ENCODE peak calls at places on chromosomes 5 and 9, in seven cellular contexts. B, S, Y, E, T, D and A are unnamed samples.

GRCh38 chr9:37302277-37302676 is 120.2 kb upstream of the GRHPR start:
- DNase-seq in B (no peak), S (no peak), Y (no peak), E (no peak), T (no peak), D (no peak), A (no peak)

GRCh38 chr9:76989501-76989900 is 30.0 kb upstream of the FOXB2 start:
- DNase-seq in B (no peak), S (no peak), Y (no peak), E (no peak), T (no peak), D (no peak), A (no peak)

GRCh38 chr5:159657298-159657697 is 259.0 kb upstream of the ADRA1B start:
- DNase-seq in B (no peak), S (no peak), Y (no peak), E (no peak), T (no peak), D (no peak), A (no peak)

GRCh38 chr5:53262348-53262970 is 152.9 kb upstream of the MOCS2 start:
- DNase-seq in B (no peak), S (peak), Y (no peak), E (peak), T (no peak), D (peak), A (peak)

GRCh38 chr9:86667307-86667706 is 280.0 kb downstream of the GAS1 start:
- DNase-seq in B (no peak), S (no peak), Y (no peak), E (peak), T (no peak), D (no peak), A (no peak)

GRCh38 chr5:169097897-169098296 is 203.0 kb downstream of the SLIT3 start:
- DNase-seq in B (no peak), S (no peak), Y (no peak), E (no peak), T (no peak), D (no peak), A (no peak)

GRCh38 chr5:61299254-61299653 is 32.8 kb upstream of the ZSWIM6 start:
- DNase-seq in B (no peak), S (no peak), Y (no peak), E (no peak), T (no peak), D (no peak), A (no peak)

GRCh38 chr9:113808391-113809191 is 67.5 kb upstream of the ZNF618 start:
- DNase-seq in B (no peak), S (peak), Y (no peak), E (peak), T (peak), D (peak), A (peak)

GRCh38 chr9:69322256-69322655 is 2.8 kb upstream of the ENTREP1 start:
- DNase-seq in B (no peak), S (no peak), Y (no peak), E (no peak), T (no peak), D (no peak), A (no peak)

GRCh38 chr5:179274321-179275315 is 70.6 kb downstream of the ADAMTS2 start:
- DNase-seq in B (no peak), S (no peak), Y (no peak), E (no peak), T (no peak), D (no peak), A (no peak)

GRCh38 chr5:152514827-152515397 is 109.8 kb upstream of the NMUR2 start:
- DNase-seq in B (no peak), S (peak), Y (no peak), E (peak), T (no peak), D (peak), A (peak)

GRCh38 chr5:30401479-30402058 is 791.9 kb upstream of the CDH6 start:
- DNase-seq in B (peak), S (peak), Y (peak), E (peak), T (peak), D (peak), A (peak)

GRCh38 chr5:136113606-136114005 is 19.0 kb upstream of the SMAD5 start:
- DNase-seq in B (no peak), S (no peak), Y (no peak), E (no peak), T (no peak), D (no peak), A (no peak)

GRCh38 chr5:143316337-143316736 is 87.1 kb downstream of the NR3C1 start:
- DNase-seq in B (no peak), S (no peak), Y (no peak), E (no peak), T (no peak), D (peak), A (no peak)

GRCh38 chr5:10856646-10857332 is 95.8 kb upstream of the DAP start:
- DNase-seq in B (peak), S (peak), Y (peak), E (peak), T (peak), D (peak), A (peak)

GRCh38 chr9:120818595-120818994 is 24.1 kb downstream of the PSMD5 start:
- DNase-seq in B (no peak), S (no peak), Y (no peak), E (no peak), T (no peak), D (no peak), A (no peak)

GRCh38 chr9:124652203-124652992 is 118.7 kb downstream of the NR6A1 start:
- DNase-seq in B (no peak), S (peak), Y (no peak), E (peak), T (no peak), D (peak), A (peak)

GRCh38 chr5:9409413-9410089 is 136.3 kb downstream of the SEMA5A start:
- DNase-seq in B (no peak), S (no peak), Y (no peak), E (no peak), T (no peak), D (no peak), A (no peak)
- H4K8ac ChIP-seq in B (no peak), S (no peak), Y (no peak), E (no peak), T (peak), D (no peak), A (no peak)

GRCh38 chr9:5184776-5185175 is 663 bp downstream of the INSL6 start:
- DNase-seq in B (no peak), S (no peak), Y (no peak), E (no peak), T (no peak), D (no peak), A (no peak)

GRCh38 chr9:5185220-5185840 is at the start of gene INSL6:
- DNase-seq in B (no peak), S (no peak), Y (peak), E (no peak), T (peak), D (peak), A (no peak)

GRCh38 chr9:5186416-5187169 is 1.2 kb upstream of the INSL6 start:
- DNase-seq in B (peak), S (peak), Y (peak), E (peak), T (no peak), D (peak), A (peak)

GRCh38 chr9:5191983-5192382 is 6.5 kb upstream of the INSL6 start:
- DNase-seq in B (no peak), S (no peak), Y (no peak), E (no peak), T (no peak), D (peak), A (no peak)

DNA sequence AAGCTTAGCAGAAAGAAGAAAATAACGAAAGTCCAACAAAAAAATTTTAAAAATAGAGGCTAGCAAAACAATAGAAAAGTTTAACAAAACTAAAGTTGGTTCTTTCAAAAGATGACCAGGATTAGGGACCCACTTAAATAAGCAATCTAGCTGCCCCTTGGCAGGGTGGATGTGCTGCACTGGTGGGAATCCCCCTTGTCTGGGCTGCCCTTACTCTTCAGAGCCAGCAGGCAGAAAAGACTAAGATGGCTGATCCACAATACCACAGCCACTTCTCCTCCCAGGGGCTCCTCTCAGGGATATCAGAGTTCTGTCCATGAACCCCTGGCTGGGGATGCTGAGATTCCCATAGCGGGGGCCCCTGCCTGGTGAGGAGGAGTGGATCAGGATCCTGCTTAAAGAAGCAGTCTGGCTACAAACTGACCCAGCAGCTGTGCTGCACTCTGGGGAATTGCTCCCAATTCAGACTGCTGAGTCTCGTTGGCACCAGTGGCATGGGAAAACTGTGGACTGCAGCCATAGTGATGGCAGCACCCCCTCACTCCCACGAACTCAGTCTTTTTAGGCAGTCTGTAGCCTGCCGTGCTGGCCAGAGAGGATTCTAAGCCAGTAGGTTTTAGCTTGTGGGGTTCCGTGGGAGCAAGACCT is 2.7 kb upstream of the INSL6 start:
- DNase-seq in B (no peak), S (no peak), Y (no peak), E (no peak), T (no peak), D (no peak), A (no peak)
- H4K8ac ChIP-seq in B (no peak), S (no peak), Y (no peak), E (no peak), T (no peak), D (no peak), A (no peak)

GRCh38 chr9:112748041-112748440 is 2.5 kb upstream of the SNX30 start:
- DNase-seq in B (no peak), S (no peak), Y (no peak), E (no peak), T (no peak), D (no peak), A (no peak)
- H4K8ac ChIP-seq in B (no peak), S (no peak), Y (no peak), E (no peak), T (no peak), D (no peak), A (no peak)

GRCh38 chr5:162068412-162068811 is 839 bp downstream of the GABRG2 start:
- DNase-seq in B (peak), S (peak), Y (peak), E (no peak), T (peak), D (peak), A (peak)

GRCh38 chr5:162067138-162067537 is 435 bp upstream of the GABRG2 start:
- DNase-seq in B (no peak), S (no peak), Y (no peak), E (no peak), T (no peak), D (no peak), A (peak)

GRCh38 chr5:162067651-162068411 is at the start of gene GABRG2:
- DNase-seq in B (no peak), S (no peak), Y (no peak), E (no peak), T (peak), D (no peak), A (peak)

DNA sequence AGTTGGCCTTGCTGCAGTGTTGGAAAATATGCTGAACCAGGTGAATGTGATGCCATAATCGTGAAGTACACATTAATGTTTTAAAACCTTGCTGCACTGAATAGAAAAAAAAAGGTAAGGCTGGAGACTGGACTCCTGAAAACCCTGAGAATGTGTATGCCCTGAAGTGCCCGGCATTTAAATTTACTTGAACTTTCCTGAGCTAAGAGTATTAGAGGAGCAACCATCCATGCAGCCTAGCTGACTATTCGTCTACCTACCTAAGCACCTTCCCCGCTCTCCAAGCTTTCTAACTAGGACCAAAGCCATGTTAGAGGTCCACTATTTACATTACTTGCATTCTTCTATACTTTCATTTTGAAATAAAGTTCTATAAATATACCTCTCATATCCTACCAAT is 1.4 kb downstream of the GABRG2 start:
- DNase-seq in B (no peak), S (no peak), Y (no peak), E (no peak), T (no peak), D (no peak), A (no peak)
- H4K8ac ChIP-seq in B (no peak), S (no peak), Y (no peak), E (no peak), T (no peak), D (no peak), A (no peak)

DNA sequence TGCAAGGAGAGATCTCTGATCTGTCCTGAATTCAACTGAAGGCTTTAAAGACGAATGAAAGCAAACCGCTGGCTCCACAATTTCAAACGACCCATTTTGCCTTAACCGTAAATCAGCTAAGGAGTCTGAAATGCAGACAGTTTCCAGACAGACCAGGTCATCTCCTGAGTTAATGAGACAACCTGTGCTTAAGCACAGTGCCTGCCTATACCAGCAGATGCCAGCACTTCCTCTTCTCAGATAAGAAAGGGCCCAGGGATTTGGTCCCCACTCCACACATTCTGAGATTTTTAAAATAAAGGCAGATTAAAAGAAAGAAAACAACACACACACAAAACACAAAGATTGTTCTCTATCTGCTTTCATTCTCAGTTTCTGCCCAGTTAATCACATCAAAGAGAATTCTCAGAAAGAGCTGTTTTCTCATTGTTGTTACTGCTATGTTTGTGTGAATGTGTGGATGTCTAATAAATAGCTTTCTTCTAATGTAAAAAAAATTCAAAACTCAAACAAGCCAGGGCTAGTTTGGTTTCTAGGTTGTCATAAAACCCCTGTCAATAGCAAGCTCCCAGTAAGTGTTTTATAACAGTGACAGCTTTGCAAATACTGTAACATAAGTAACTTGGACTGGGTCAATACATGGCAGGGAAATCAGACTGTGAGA is 157.7 kb upstream of the SLC24A2 start:
- DNase-seq in B (no peak), S (peak), Y (no peak), E (peak), T (no peak), D (peak), A (peak)
- H4K8ac ChIP-seq in B (no peak), S (no peak), Y (no peak), E (no peak), T (no peak), D (no peak), A (no peak)